ENCODE peak calls at places on chromosomes 7 and 10, in five cellular contexts. One of them, this sample, is unnamed.

GRCh38 chr10:128730922-128731321 is 604.7 kb upstream of the MKI67 start:
- DNase-seq in lung: no peak
- DNase-seq in gastrocnemius medialis: no peak
- DNase-seq in SK-N-SH: no peak
- DNase-seq in pancreas: no peak
- DNase-seq in this sample: no peak

GRCh38 chr10:97327348-97328294 is 6.9 kb downstream of the FRAT2 start:
- DNase-seq in gastrocnemius medialis: no peak
- DNase-seq in SK-N-SH: no peak
- DNase-seq in lung: peak
- DNase-seq in pancreas: no peak
- DNase-seq in this sample: no peak

GRCh38 chr10:62426086-62426485 is 51.9 kb downstream of the ZNF365 start:
- DNase-seq in SK-N-SH: no peak
- DNase-seq in pancreas: no peak
- DNase-seq in lung: no peak
- DNase-seq in gastrocnemius medialis: no peak
- DNase-seq in this sample: no peak

GRCh38 chr7:87231715-87232114 is 12.2 kb upstream of the TMEM243 start:
- DNase-seq in SK-N-SH: no peak
- DNase-seq in pancreas: no peak
- DNase-seq in lung: no peak
- DNase-seq in gastrocnemius medialis: no peak
- DNase-seq in this sample: no peak

GRCh38 chr7:12729112-12729511 is 41.7 kb downstream of the ARL4A start:
- DNase-seq in lung: peak
- DNase-seq in gastrocnemius medialis: peak
- DNase-seq in pancreas: peak
- DNase-seq in SK-N-SH: peak
- DNase-seq in this sample: peak

GRCh38 chr7:158016171-158017087 is 571.2 kb downstream of the PTPRN2 start:
- DNase-seq in pancreas: peak
- DNase-seq in gastrocnemius medialis: no peak
- DNase-seq in lung: peak
- DNase-seq in SK-N-SH: peak
- DNase-seq in this sample: no peak

GRCh38 chr10:44857363-44858016 is 53.6 kb upstream of the TMEM72 start:
- DNase-seq in gastrocnemius medialis: peak
- DNase-seq in SK-N-SH: peak
- DNase-seq in lung: peak
- DNase-seq in pancreas: peak
- DNase-seq in this sample: peak

GRCh38 chr7:92137531-92137930 is 3.3 kb upstream of the CYP51A1 start:
- DNase-seq in pancreas: no peak
- DNase-seq in gastrocnemius medialis: no peak
- DNase-seq in lung: no peak
- DNase-seq in SK-N-SH: no peak
- DNase-seq in this sample: no peak

GRCh38 chr7:74027683-74028320 is at the start of gene ELN:
- DNase-seq in lung: peak
- DNase-seq in pancreas: peak
- DNase-seq in SK-N-SH: peak
- DNase-seq in gastrocnemius medialis: peak
- DNase-seq in this sample: peak

GRCh38 chr7:81248420-81248819 is 329.6 kb upstream of the SEMA3C start:
- DNase-seq in gastrocnemius medialis: no peak
- DNase-seq in lung: no peak
- DNase-seq in pancreas: no peak
- DNase-seq in SK-N-SH: no peak
- DNase-seq in this sample: no peak

GRCh38 chr10:114486938-114487814 is 82.9 kb upstream of the AFAP1L2 start:
- DNase-seq in pancreas: no peak
- DNase-seq in gastrocnemius medialis: no peak
- DNase-seq in SK-N-SH: peak
- DNase-seq in lung: no peak
- DNase-seq in this sample: no peak

GRCh38 chr7:44145419-44145968 is 4.4 kb upstream of the MYL7 start:
- DNase-seq in pancreas: no peak
- DNase-seq in SK-N-SH: peak
- DNase-seq in gastrocnemius medialis: no peak
- DNase-seq in lung: no peak
- DNase-seq in this sample: no peak

GRCh38 chr10:79443338-79444242 is 1.8 kb downstream of the ZCCHC24 start:
- DNase-seq in pancreas: no peak
- DNase-seq in lung: no peak
- DNase-seq in SK-N-SH: no peak
- DNase-seq in gastrocnemius medialis: no peak
- DNase-seq in this sample: peak

GRCh38 chr7:101594790-101595189 is 34.3 kb downstream of the MYL10 start:
- DNase-seq in gastrocnemius medialis: no peak
- DNase-seq in SK-N-SH: no peak
- DNase-seq in pancreas: no peak
- DNase-seq in lung: no peak
- DNase-seq in this sample: no peak

GRCh38 chr7:45155941-45156340 is 1.6 kb upstream of the RAMP3 start:
- DNase-seq in SK-N-SH: no peak
- DNase-seq in gastrocnemius medialis: no peak
- DNase-seq in lung: no peak
- DNase-seq in pancreas: no peak
- DNase-seq in this sample: no peak

GRCh38 chr7:99943641-99944507 is 14.5 kb upstream of the GJC3 start:
- DNase-seq in gastrocnemius medialis: no peak
- DNase-seq in lung: no peak
- DNase-seq in pancreas: no peak
- DNase-seq in SK-N-SH: no peak
- DNase-seq in this sample: no peak
- H3K4me3 ChIP-seq in gastrocnemius medialis: no peak
- H3K4me3 ChIP-seq in lung: no peak
- H3K4me3 ChIP-seq in pancreas: no peak
- H3K4me3 ChIP-seq in SK-N-SH: no peak
- H3K4me3 ChIP-seq in this sample: no peak

GRCh38 chr7:150339369-150339768 is 2.1 kb downstream of the RARRES2 start:
- DNase-seq in gastrocnemius medialis: no peak
- DNase-seq in lung: no peak
- DNase-seq in SK-N-SH: no peak
- DNase-seq in pancreas: no peak
- DNase-seq in this sample: no peak
- H3K4me3 ChIP-seq in gastrocnemius medialis: no peak
- H3K4me3 ChIP-seq in lung: no peak
- H3K4me3 ChIP-seq in SK-N-SH: no peak
- H3K4me3 ChIP-seq in pancreas: no peak
- H3K4me3 ChIP-seq in this sample: no peak

GRCh38 chr7:3461923-3462322 is 160.9 kb downstream of the SDK1 start:
- DNase-seq in gastrocnemius medialis: no peak
- DNase-seq in pancreas: no peak
- DNase-seq in lung: no peak
- DNase-seq in SK-N-SH: no peak
- DNase-seq in this sample: no peak
- H3K4me3 ChIP-seq in gastrocnemius medialis: no peak
- H3K4me3 ChIP-seq in pancreas: no peak
- H3K4me3 ChIP-seq in lung: no peak
- H3K4me3 ChIP-seq in SK-N-SH: no peak
- H3K4me3 ChIP-seq in this sample: no peak

GRCh38 chr7:116211913-116212596 is 1.7 kb downstream of the TES start:
- DNase-seq in pancreas: no peak
- DNase-seq in gastrocnemius medialis: no peak
- DNase-seq in lung: no peak
- DNase-seq in SK-N-SH: no peak
- DNase-seq in this sample: no peak

GRCh38 chr7:116214921-116215320 is 4.6 kb downstream of the TES start:
- DNase-seq in SK-N-SH: no peak
- DNase-seq in lung: no peak
- DNase-seq in pancreas: no peak
- DNase-seq in gastrocnemius medialis: no peak
- DNase-seq in this sample: no peak

GRCh38 chr7:116213361-116214155 is 3.2 kb downstream of the TES start:
- DNase-seq in gastrocnemius medialis: no peak
- DNase-seq in SK-N-SH: no peak
- DNase-seq in lung: no peak
- DNase-seq in pancreas: no peak
- DNase-seq in this sample: peak

GRCh38 chr7:116211006-116211912 is 920 bp downstream of the TES start:
- DNase-seq in lung: peak
- DNase-seq in gastrocnemius medialis: peak
- DNase-seq in SK-N-SH: peak
- DNase-seq in pancreas: peak
- DNase-seq in this sample: peak

DNA sequence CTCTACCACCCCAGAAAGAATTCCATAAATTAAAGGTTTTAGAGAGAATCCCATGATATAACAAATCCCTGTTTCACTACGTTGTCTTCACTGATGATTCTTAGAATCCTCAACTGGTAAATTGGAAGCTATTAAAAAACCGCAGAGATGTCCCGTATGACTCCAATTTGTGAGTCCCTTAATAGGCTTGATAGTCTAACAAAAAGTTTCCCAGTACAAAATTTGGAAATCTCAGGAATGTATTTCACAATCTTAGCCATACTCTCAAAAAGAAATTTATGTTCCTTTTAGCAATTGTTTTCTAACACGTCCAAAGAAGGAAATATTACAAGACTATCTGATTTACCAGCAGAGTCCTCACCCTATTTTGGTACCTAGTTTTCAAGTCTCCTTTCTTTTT is 2.5 kb downstream of the TES start:
- DNase-seq in gastrocnemius medialis: no peak
- DNase-seq in pancreas: no peak
- DNase-seq in SK-N-SH: no peak
- DNase-seq in lung: no peak
- DNase-seq in this sample: peak
- H3K4me3 ChIP-seq in gastrocnemius medialis: peak
- H3K4me3 ChIP-seq in pancreas: no peak
- H3K4me3 ChIP-seq in SK-N-SH: no peak
- H3K4me3 ChIP-seq in lung: no peak
- H3K4me3 ChIP-seq in this sample: peak